ENCODE peak calls at places on chromosomes 4 and X, in four cellular contexts. R, W, N and X are unnamed samples.

GRCh38 chr4:67052981-67053380 is 492.3 kb downstream of the CENPC start:
- DNase-seq in R (no peak), W (no peak), N (no peak), X (no peak)

GRCh38 chr4:2948895-2949781 is 14.1 kb downstream of the NOP14 start:
- DNase-seq in R (no peak), W (peak; percentile 44), N (no peak), X (no peak)

GRCh38 chr4:185830263-185830994 is 18.4 kb upstream of the SORBS2 start:
- DNase-seq in R (no peak), W (no peak), N (no peak), X (no peak)

GRCh38 chr4:154024097-154024496 is 235.2 kb upstream of the SFRP2 start:
- DNase-seq in R (no peak), W (no peak), N (no peak), X (no peak)

GRCh38 chrX:47321978-47322377 is 48.4 kb upstream of the ZNF157 start:
- DNase-seq in R (no peak), W (no peak), N (no peak), X (no peak)

GRCh38 chr4:186954956-186955355 is 231.3 kb upstream of the FAT1 start:
- DNase-seq in R (no peak), W (no peak), N (no peak), X (no peak)

GRCh38 chr4:165502919-165503907 is 124.4 kb downstream of the CPE start:
- DNase-seq in R (no peak), W (peak; percentile 22), N (peak; percentile 74), X (no peak)

GRCh38 chr4:39931441-39931901 is 46.2 kb downstream of the PDS5A start:
- DNase-seq in R (no peak), W (no peak), N (no peak), X (no peak)

GRCh38 chrX:93120805-93121204 is 552.6 kb downstream of the NAP1L3 start:
- DNase-seq in R (no peak), W (no peak), N (no peak), X (no peak)

GRCh38 chr4:24657768-24658617 is 73.6 kb upstream of the DHX15 start:
- DNase-seq in R (no peak), W (peak; percentile 33), N (peak; percentile 26), X (no peak)

GRCh38 chrX:2391869-2392606 is 108.7 kb downstream of the DHRSX start:
- DNase-seq in R (no peak), W (peak; percentile 98), N (peak; percentile 97), X (no peak)

GRCh38 chr4:107629318-107629717 is 90.7 kb downstream of the PAPSS1 start:
- DNase-seq in R (no peak), W (no peak), N (no peak), X (no peak)

GRCh38 chrX:21479695-21480280 is 105.6 kb downstream of the CNKSR2 start:
- DNase-seq in R (no peak), W (peak; percentile 60), N (peak; percentile 7), X (no peak)

GRCh38 chr4:139416073-139416673 is 37.7 kb upstream of the RAB33B start:
- DNase-seq in R (no peak), W (peak; percentile 53), N (no peak), X (no peak)

GRCh38 chr4:17636696-17637351 is 22.4 kb downstream of the MED28 start:
- DNase-seq in R (peak; percentile 59), W (peak; percentile 82), N (peak; percentile 24), X (peak; percentile 27)

GRCh38 chr4:53951414-53951813 is 113.0 kb downstream of the CHIC2 start:
- DNase-seq in R (no peak), W (no peak), N (no peak), X (no peak)

GRCh38 chrX:77527233-77528001 is 80.2 kb downstream of the FGF16 start:
- DNase-seq in R (no peak), W (no peak), N (no peak), X (no peak)

GRCh38 chr4:110418641-110419040 is 57.3 kb upstream of the ENPEP start:
- DNase-seq in R (no peak), W (no peak), N (no peak), X (no peak)

GRCh38 chr4:40199999-40200880 is 3.4 kb downstream of the RHOH start:
- DNase-seq in R (no peak), W (peak; percentile 40), N (no peak), X (peak; percentile 47)

GRCh38 chr4:3111461-3111860 is 37.0 kb downstream of the HTT start:
- DNase-seq in R (no peak), W (peak; percentile 92), N (peak; percentile 32), X (no peak)

GRCh38 chr4:188454573-188454972 is 315.3 kb downstream of the TRIML1 start:
- DNase-seq in R (no peak), W (no peak), N (no peak), X (no peak)

GRCh38 chrX:154457491-154458115 is 478 bp upstream of the PLXNA3 start:
- DNase-seq in R (peak; percentile 64), W (peak; percentile 43), N (no peak), X (peak; percentile 39)

GRCh38 chr4:2081540-2081939 is 22.4 kb downstream of the NAT8L start:
- DNase-seq in R (no peak), W (no peak), N (no peak), X (no peak)

GRCh38 chr4:30719363-30720020 is 677 bp upstream of the PCDH7 start:
- DNase-seq in R (no peak), W (peak; percentile 77), N (peak; percentile 50), X (no peak)

GRCh38 chr4:108877821-108878220 is 115.0 kb upstream of the ETNPPL start:
- DNase-seq in R (no peak), W (peak; percentile 10), N (no peak), X (no peak)